ENCODE peak calls at places on chromosomes 13 and 19, in seven cellular contexts. B, T, D, U, I, E and K are unnamed samples.

GRCh38 chr19:55454787-55455243 is 6.6 kb downstream of the ISOC2 start:
- DNase-seq in I (peak; percentile 68), D (peak; percentile 52), B (no peak), T (no peak), E (peak; percentile 71), U (no peak), K (no peak)

GRCh38 chr19:18196511-18196845 is 3.5 kb downstream of the MPV17L2 start:
- DNase-seq in E (no peak), B (no peak), U (no peak), I (no peak), D (no peak), T (no peak), K (no peak)

GRCh38 chr13:91400094-91400462 is 1.7 kb downstream of the GPC5 start:
- DNase-seq in B (no peak), I (no peak), U (no peak), E (peak; percentile 26), D (no peak), T (no peak), K (no peak)

GRCh38 chr13:71879129-71879535 is 12.1 kb upstream of the DACH1 start:
- DNase-seq in B (no peak), E (peak; percentile 4), I (peak; percentile 30), D (peak; percentile 46), U (no peak), T (no peak), K (no peak)

GRCh38 chr13:112642061-112642460 is 47.8 kb upstream of the ATP11A start:
- DNase-seq in E (no peak), B (no peak), U (no peak), I (no peak), D (no peak), T (no peak), K (no peak)

GRCh38 chr19:7515471-7516226 is at the start of gene ZNF358:
- DNase-seq in U (peak; percentile 42), D (peak; percentile 74), B (peak; percentile 85), T (peak; percentile 83), I (peak; percentile 69), E (peak; percentile 89), K (peak; percentile 26)

GRCh38 chr13:46359731-46360130 is 27.3 kb downstream of the RUBCNL start:
- DNase-seq in T (no peak), U (no peak), E (no peak), B (no peak), D (peak; percentile 8), I (peak; percentile 37), K (no peak)

GRCh38 chr19:39671739-39672363 is 16.1 kb downstream of the LGALS16 start:
- DNase-seq in B (no peak), I (peak; percentile 70), E (peak; percentile 44), U (no peak), D (peak; percentile 59), T (no peak), K (peak; percentile 17)

GRCh38 chr13:47000166-47000565 is 103.3 kb upstream of the HTR2A start:
- DNase-seq in U (no peak), D (no peak), I (peak; percentile 7), B (no peak), E (no peak), T (no peak), K (no peak)

GRCh38 chr19:41136636-41137035 is 22.4 kb downstream of the CYP2F1 start:
- DNase-seq in E (no peak), D (no peak), U (no peak), T (no peak), B (no peak), I (no peak), K (no peak)

GRCh38 chr13:102452831-102453230 is 51.0 kb upstream of the FGF14 start:
- DNase-seq in U (no peak), I (no peak), D (peak; percentile 62), T (no peak), B (no peak), E (no peak), K (no peak)

GRCh38 chr13:49292742-49293498 is 45.2 kb downstream of the CDADC1 start:
- DNase-seq in U (no peak), T (no peak), B (no peak), E (peak; percentile 57), I (no peak), D (peak; percentile 25), K (no peak)

GRCh38 chr19:47049307-47049700 is 880 bp upstream of the TMEM160 start:
- DNase-seq in I (peak; percentile 6), E (no peak), B (no peak), D (peak; percentile 59), U (no peak), T (no peak), K (peak; percentile 3)

GRCh38 chr19:15426485-15427349 is 7.9 kb upstream of the AKAP8L start:
- DNase-seq in D (no peak), B (no peak), U (no peak), I (no peak), E (no peak), T (no peak), K (no peak)

GRCh38 chr13:27055501-27055900 is 116.1 kb downstream of the USP12 start:
- DNase-seq in B (no peak), D (no peak), T (no peak), I (no peak), E (no peak), U (no peak), K (no peak)

GRCh38 chr13:50323440-50324070 is 308.3 kb downstream of the KCNRG start:
- DNase-seq in E (no peak), I (peak; percentile 73), D (peak; percentile 81), U (no peak), B (no peak), T (no peak), K (peak; percentile 40)

GRCh38 chr13:35940734-35941133 is 190.4 kb downstream of the DCLK1 start:
- DNase-seq in T (no peak), E (no peak), D (no peak), B (no peak), U (no peak), I (no peak), K (no peak)

GRCh38 chr13:113298001-113298945 is 1.2 kb downstream of the LAMP1 start:
- DNase-seq in I (peak; percentile 8), B (no peak), T (no peak), E (no peak), D (peak; percentile 21), U (no peak), K (no peak)

GRCh38 chr13:42883142-42883541 is 101.8 kb downstream of the FAM216B start:
- DNase-seq in E (no peak), B (no peak), I (no peak), T (no peak), U (no peak), D (peak; percentile 17), K (no peak)

GRCh38 chr19:30163663-30164062 is 208.5 kb upstream of the ZNF536 start:
- DNase-seq in B (peak; percentile 26), I (no peak), D (no peak), T (no peak), U (no peak), E (no peak), K (no peak)

GRCh38 chr19:410243-410781 is 1.4 kb upstream of the C2CD4C start:
- DNase-seq in T (no peak), U (no peak), B (no peak), D (no peak), E (no peak), I (no peak), K (no peak)

GRCh38 chr19:53868091-53868891 is 608 bp downstream of the MYADM start:
- DNase-seq in T (no peak), U (peak; percentile 56), D (peak; percentile 70), I (peak; percentile 69), E (peak; percentile 40), B (peak; percentile 64), K (peak; percentile 53)

GRCh38 chr19:22257916-22258315 is 28.3 kb upstream of the ZNF729 start:
- DNase-seq in U (no peak), T (no peak), B (no peak), D (no peak), E (no peak), I (no peak), K (no peak)

GRCh38 chr13:90776349-90776748 is 571.1 kb upstream of the MIR17HG start:
- DNase-seq in E (no peak), I (no peak), U (no peak), T (no peak), B (no peak), D (no peak), K (no peak)

GRCh38 chr13:99660101-99660500 is 158.8 kb downstream of the TM9SF2 start:
- DNase-seq in B (no peak), U (no peak), I (no peak), E (no peak), T (no peak), D (no peak), K (no peak)

GRCh38 chr19:31559494-31559893 is 210.3 kb upstream of the TSHZ3 start:
- DNase-seq in D (no peak), E (no peak), T (no peak), B (no peak), I (no peak), U (no peak), K (no peak)

GRCh38 chr19:16155128-16155527 is 11.6 kb downstream of the HSH2D start:
- DNase-seq in U (no peak), E (no peak), I (no peak), B (no peak), T (no peak), D (no peak), K (no peak)

GRCh38 chr13:84821261-84821660 is 939.0 kb upstream of the SLITRK1 start:
- DNase-seq in T (no peak), I (no peak), U (no peak), E (no peak), D (no peak), B (no peak), K (no peak)

GRCh38 chr19:37413243-37414084 is 42.6 kb downstream of the ZNF527 start:
- DNase-seq in E (no peak), B (no peak), U (no peak), I (no peak), T (no peak), D (peak; percentile 2), K (no peak)